ENCODE peak calls at places on chromosomes 6 and 20, in eight cellular contexts. J is CD8-positive, alpha-beta T cell; K is SK-N-SH; N is prostate gland; Z is A673; F is pancreas; C is tibial artery; P is astrocyte. U is an unnamed sample. For H3K4me1 and H3K36me3, the result is how much of the 10 kb centered on the place peaks cover.

GRCh38 chr6:130975325-130975724 is 87.7 kb downstream of the EPB41L2 start:
- DNase-seq in F (no peak), Z (no peak), P (peak), K (no peak), J (no peak), N (no peak), C (no peak), U (no peak)

GRCh38 chr6:15430947-15431405 is 185.1 kb downstream of the JARID2 start:
- DNase-seq in J (no peak), Z (no peak), K (no peak), C (no peak), P (no peak), N (no peak), F (no peak), U (no peak)

GRCh38 chr20:50580842-50581544 is 70.8 kb downstream of the PTPN1 start:
- DNase-seq in P (no peak), C (no peak), F (no peak), N (no peak), J (no peak), K (no peak), Z (no peak), U (no peak)

GRCh38 chr6:144036064-144036873 is 28.2 kb upstream of the PLAGL1 start:
- DNase-seq in F (no peak), P (no peak), K (no peak), J (no peak), C (peak), N (no peak), Z (peak), U (no peak)

GRCh38 chr20:63312268-63312667 is 19.3 kb downstream of the COL20A1 start:
- DNase-seq in N (no peak), P (no peak), J (no peak), K (no peak), F (no peak), Z (no peak), C (no peak), U (peak)

GRCh38 chr6:692858-693736 is at the start of gene EXOC2:
- DNase-seq in C (peak), P (peak), F (peak), Z (peak), N (peak), K (peak), J (peak), U (peak)

GRCh38 chr6:47407295-47408281 is 70.0 kb upstream of the CD2AP start:
- DNase-seq in P (peak), F (no peak), K (no peak), N (no peak), C (no peak), Z (no peak), J (no peak), U (no peak)

GRCh38 chr6:159788757-159789376 is 535 bp downstream of the TCP1 start:
- DNase-seq in J (no peak), Z (peak), P (peak), C (peak), N (peak), F (peak), K (peak), U (peak)

GRCh38 chr6:157880534-157880933 is 57.5 kb downstream of the SNX9 start:
- DNase-seq in F (no peak), K (no peak), P (no peak), N (no peak), J (no peak), Z (no peak), C (no peak), U (no peak)

GRCh38 chr6:11586574-11586973 is 49.0 kb downstream of the TMEM170B start:
- DNase-seq in P (peak), C (no peak), K (no peak), Z (peak), F (no peak), N (no peak), J (no peak), U (no peak)

GRCh38 chr20:25056601-25057233 is 1.2 kb downstream of the ACSS1 start:
- DNase-seq in J (no peak), Z (no peak), K (no peak), P (no peak), C (peak), F (no peak), N (no peak), U (no peak)
- H3K4me1 ChIP-seq in J (half or more), Z (under half), K (under half), P (under half), C (half or more), F (half or more), N (under half), U (under half)

GRCh38 chr20:36506253-36506652 is 35.1 kb upstream of the MYL9 start:
- DNase-seq in K (no peak), Z (peak), J (no peak), P (no peak), N (no peak), C (no peak), F (no peak), U (peak)
- H3K36me3 ChIP-seq in K (under half), Z (under half), J (under half), P (half or more), N (under half), C (half or more), F (under half), U (under half)

DNA sequence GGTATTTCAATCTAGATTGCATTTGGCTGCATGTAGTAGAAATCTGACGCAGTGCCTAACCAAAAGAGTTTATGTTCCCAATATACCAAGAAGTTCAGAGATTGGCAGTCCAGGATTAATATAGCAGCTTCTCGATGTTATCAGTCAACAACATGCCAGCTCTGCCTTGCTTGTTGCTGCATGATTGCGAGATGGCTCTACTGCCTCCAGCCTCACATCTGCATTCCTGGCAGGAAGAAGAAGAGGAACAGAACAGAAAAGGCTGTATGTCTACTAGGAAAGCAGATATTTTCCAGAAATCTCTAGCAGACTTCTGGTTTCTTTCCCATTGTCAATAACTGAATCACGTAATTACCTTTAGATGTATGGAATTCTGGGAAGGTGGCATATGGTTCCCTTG is 60.8 kb downstream of the SLC35D3 start:
- DNase-seq in N (peak), C (no peak), P (no peak), F (no peak), K (peak), J (no peak), Z (no peak), U (no peak)
- H3K27ac ChIP-seq in N (no peak), C (no peak), P (no peak), F (no peak), K (no peak), J (no peak), Z (no peak), U (no peak)

GRCh38 chr20:17965042-17965697 is 3.4 kb downstream of the SNX5 start:
- DNase-seq in F (no peak), K (no peak), C (no peak), N (no peak), J (no peak), Z (no peak), P (no peak), U (no peak)

GRCh38 chr20:17961600-17961965 is 7.0 kb downstream of the SNX5 start:
- DNase-seq in P (no peak), J (no peak), C (no peak), N (no peak), F (no peak), Z (no peak), K (no peak), U (no peak)

GRCh38 chr20:17964632-17965031 is 4.0 kb downstream of the SNX5 start:
- DNase-seq in N (no peak), K (no peak), Z (no peak), F (no peak), P (no peak), J (no peak), C (no peak), U (no peak)

GRCh38 chr20:17964073-17964472 is 4.5 kb downstream of the SNX5 start:
- DNase-seq in J (no peak), C (no peak), N (no peak), P (no peak), Z (no peak), K (no peak), F (no peak), U (no peak)

DNA sequence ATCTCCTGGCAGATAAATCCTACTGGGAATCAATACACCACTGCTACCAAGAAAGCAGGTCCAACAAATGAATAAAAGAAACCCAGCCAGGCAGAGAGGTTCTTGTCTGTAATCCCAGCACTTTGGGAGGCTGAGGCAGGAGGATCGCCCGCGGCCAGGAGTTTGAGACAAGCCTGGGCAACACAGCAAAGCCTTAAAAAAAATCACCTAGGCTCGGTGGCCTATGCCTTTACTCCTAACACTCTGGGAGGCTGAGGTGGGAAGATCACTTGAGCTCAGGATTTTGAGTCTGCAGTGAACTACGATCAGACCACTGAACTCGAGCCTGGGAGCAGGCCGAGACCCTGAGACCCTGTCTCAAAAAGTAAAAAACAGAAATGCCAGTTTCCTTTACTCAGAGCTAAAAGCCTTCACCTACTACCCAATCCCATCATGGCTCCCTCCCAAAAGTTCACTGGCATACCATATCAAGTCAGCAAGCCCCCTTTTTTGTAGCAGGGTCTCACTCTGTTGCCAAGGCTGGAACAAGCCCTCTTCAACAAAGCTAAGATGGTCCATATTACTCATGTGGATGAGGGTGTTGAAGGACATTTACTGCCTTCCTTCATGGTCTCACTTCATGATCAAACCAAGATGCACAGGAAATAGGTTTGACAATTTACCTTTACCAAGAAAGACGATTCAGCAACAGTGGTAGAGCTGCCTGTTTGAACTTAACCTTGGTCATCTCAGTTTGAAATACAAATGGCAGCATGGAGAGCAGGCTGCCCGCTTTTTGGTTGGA is 5.3 kb downstream of the SNX5 start:
- DNase-seq in J (no peak), F (no peak), K (no peak), Z (no peak), P (no peak), C (no peak), N (no peak), U (no peak)
- H3K4me1 ChIP-seq in J (half or more), F (under half), K (under half), Z (half or more), P (half or more), C (under half), N (under half), U (under half)

DNA sequence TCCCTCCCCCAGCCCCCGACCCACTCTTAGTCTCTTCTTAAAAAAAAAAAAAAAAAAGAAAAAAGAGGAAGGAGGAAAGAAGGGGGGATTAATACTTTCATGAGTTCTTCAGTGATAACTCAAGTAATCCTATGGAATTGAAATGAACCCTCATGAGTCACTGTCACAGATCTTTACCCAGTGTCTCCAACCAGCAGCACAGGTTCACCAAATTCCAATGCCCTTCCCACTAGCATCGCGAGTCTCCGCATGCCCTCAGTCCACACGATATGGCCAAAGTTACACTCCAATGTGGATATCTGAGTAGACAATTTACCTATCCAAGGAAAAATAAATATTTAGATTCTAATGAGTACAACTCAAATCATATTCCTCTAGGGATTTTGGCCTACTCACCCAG is 74.5 kb downstream of the MDN1 start:
- DNase-seq in N (no peak), J (no peak), P (no peak), K (no peak), C (no peak), Z (no peak), F (no peak), U (no peak)
- H3K36me3 ChIP-seq in N (under half), J (under half), P (under half), K (half or more), C (half or more), Z (half or more), F (under half), U (under half)

GRCh38 chr6:119077643-119078448 is 618 bp downstream of the FAM184A start:
- DNase-seq in C (peak), K (peak), P (no peak), J (peak), Z (peak), N (peak), F (peak), U (peak)
- H3K27ac ChIP-seq in C (peak), K (no peak), P (no peak), J (peak), Z (no peak), N (peak), F (peak), U (peak)

GRCh38 chr6:166166314-166167257 is 1.1 kb downstream of the TBXT start:
- DNase-seq in Z (no peak), P (no peak), J (no peak), N (no peak), F (no peak), C (no peak), K (no peak), U (no peak)
- H3K4me1 ChIP-seq in Z (under half), P (under half), J (under half), N (under half), F (under half), C (under half), K (under half), U (under half)